ENCODE peak calls at places on chromosome 14, in four cellular contexts. One of them, this sample, is unnamed.

GRCh38 chr14:55609681-55610080 is 29.7 kb downstream of the KTN1 start:
- DNase-seq in stimulated activated CD4-positive, alpha-beta T cell treated with anti-CD3 and anti-CD28 coated beads, Interleukin-4, amount 100 ng/mL, for 4 hours: no peak
- DNase-seq in cardiac septum: no peak
- DNase-seq in GM12891: no peak
- DNase-seq in this sample: no peak

GRCh38 chr14:90308561-90308960 is 23.2 kb downstream of the NRDE2 start:
- DNase-seq in cardiac septum: no peak
- DNase-seq in stimulated activated CD4-positive, alpha-beta T cell treated with anti-CD3 and anti-CD28 coated beads, Interleukin-4, amount 100 ng/mL, for 4 hours: no peak
- DNase-seq in GM12891: no peak
- DNase-seq in this sample: no peak

GRCh38 chr14:103288076-103288766 is 45.8 kb upstream of the EIF5 start:
- DNase-seq in stimulated activated CD4-positive, alpha-beta T cell treated with anti-CD3 and anti-CD28 coated beads, Interleukin-4, amount 100 ng/mL, for 4 hours: no peak
- DNase-seq in GM12891: no peak
- DNase-seq in cardiac septum: no peak
- DNase-seq in this sample: no peak

GRCh38 chr14:51395361-51395849 is 155.4 kb downstream of the TMX1 start:
- DNase-seq in cardiac septum: no peak
- DNase-seq in GM12891: no peak
- DNase-seq in stimulated activated CD4-positive, alpha-beta T cell treated with anti-CD3 and anti-CD28 coated beads, Interleukin-4, amount 100 ng/mL, for 4 hours: no peak
- DNase-seq in this sample: no peak

GRCh38 chr14:103698380-103699260 is 16.6 kb downstream of the XRCC3 start:
- DNase-seq in stimulated activated CD4-positive, alpha-beta T cell treated with anti-CD3 and anti-CD28 coated beads, Interleukin-4, amount 100 ng/mL, for 4 hours: no peak
- DNase-seq in GM12891: no peak
- DNase-seq in cardiac septum: no peak
- DNase-seq in this sample: no peak

GRCh38 chr14:104349950-104350349 is 211.6 kb downstream of the KIF26A start:
- DNase-seq in cardiac septum: peak
- DNase-seq in stimulated activated CD4-positive, alpha-beta T cell treated with anti-CD3 and anti-CD28 coated beads, Interleukin-4, amount 100 ng/mL, for 4 hours: no peak
- DNase-seq in GM12891: no peak
- DNase-seq in this sample: no peak

GRCh38 chr14:94143239-94143638 is 13.8 kb upstream of the IFI27L2 start:
- DNase-seq in stimulated activated CD4-positive, alpha-beta T cell treated with anti-CD3 and anti-CD28 coated beads, Interleukin-4, amount 100 ng/mL, for 4 hours: no peak
- DNase-seq in cardiac septum: no peak
- DNase-seq in GM12891: no peak
- DNase-seq in this sample: no peak

GRCh38 chr14:50622978-50623377 is 45.1 kb downstream of the SAV1 start:
- DNase-seq in cardiac septum: no peak
- DNase-seq in GM12891: no peak
- DNase-seq in stimulated activated CD4-positive, alpha-beta T cell treated with anti-CD3 and anti-CD28 coated beads, Interleukin-4, amount 100 ng/mL, for 4 hours: no peak
- DNase-seq in this sample: no peak

GRCh38 chr14:83533734-83534133 is 1996.2 kb upstream of the FLRT2 start:
- DNase-seq in GM12891: no peak
- DNase-seq in stimulated activated CD4-positive, alpha-beta T cell treated with anti-CD3 and anti-CD28 coated beads, Interleukin-4, amount 100 ng/mL, for 4 hours: no peak
- DNase-seq in cardiac septum: no peak
- DNase-seq in this sample: no peak

GRCh38 chr14:50010752-50011151 is 105.6 kb downstream of the VCPKMT start:
- DNase-seq in stimulated activated CD4-positive, alpha-beta T cell treated with anti-CD3 and anti-CD28 coated beads, Interleukin-4, amount 100 ng/mL, for 4 hours: no peak
- DNase-seq in cardiac septum: no peak
- DNase-seq in GM12891: no peak
- DNase-seq in this sample: no peak

GRCh38 chr14:84375235-84375634 is 1154.7 kb upstream of the FLRT2 start:
- DNase-seq in cardiac septum: no peak
- DNase-seq in stimulated activated CD4-positive, alpha-beta T cell treated with anti-CD3 and anti-CD28 coated beads, Interleukin-4, amount 100 ng/mL, for 4 hours: no peak
- DNase-seq in GM12891: no peak
- DNase-seq in this sample: no peak

GRCh38 chr14:96187216-96188050 is 17.2 kb upstream of the BDKRB2 start:
- DNase-seq in GM12891: no peak
- DNase-seq in stimulated activated CD4-positive, alpha-beta T cell treated with anti-CD3 and anti-CD28 coated beads, Interleukin-4, amount 100 ng/mL, for 4 hours: no peak
- DNase-seq in cardiac septum: no peak
- DNase-seq in this sample: no peak

GRCh38 chr14:52860910-52861309 is 69.5 kb upstream of the GNPNAT1 start:
- DNase-seq in GM12891: no peak
- DNase-seq in cardiac septum: no peak
- DNase-seq in stimulated activated CD4-positive, alpha-beta T cell treated with anti-CD3 and anti-CD28 coated beads, Interleukin-4, amount 100 ng/mL, for 4 hours: no peak
- DNase-seq in this sample: no peak

GRCh38 chr14:45658226-45658916 is 405.4 kb upstream of the MIS18BP1 start:
- DNase-seq in GM12891: no peak
- DNase-seq in stimulated activated CD4-positive, alpha-beta T cell treated with anti-CD3 and anti-CD28 coated beads, Interleukin-4, amount 100 ng/mL, for 4 hours: no peak
- DNase-seq in cardiac septum: no peak
- DNase-seq in this sample: no peak

GRCh38 chr14:55979096-55979495 is 139.1 kb upstream of the PELI2 start:
- DNase-seq in GM12891: no peak
- DNase-seq in cardiac septum: no peak
- DNase-seq in stimulated activated CD4-positive, alpha-beta T cell treated with anti-CD3 and anti-CD28 coated beads, Interleukin-4, amount 100 ng/mL, for 4 hours: no peak
- DNase-seq in this sample: no peak

GRCh38 chr14:49636866-49637265 is 1.8 kb upstream of the DNAAF2 start:
- DNase-seq in GM12891: no peak
- DNase-seq in stimulated activated CD4-positive, alpha-beta T cell treated with anti-CD3 and anti-CD28 coated beads, Interleukin-4, amount 100 ng/mL, for 4 hours: no peak
- DNase-seq in cardiac septum: no peak
- DNase-seq in this sample: no peak

This sample was measured in GM13977.